ENCODE peak calls at places on chromosome 3, in five cellular contexts. M, R, Y, W and T are unnamed samples.

GRCh38 chr3:186825294-186825821 is 17.2 kb upstream of the ADIPOQ start:
- DNase-seq in M (peak; percentile 62), Y (no peak), W (peak; percentile 78), R (peak; percentile 55), T (peak; percentile 24)

GRCh38 chr3:149615731-149616221 is 42.0 kb downstream of the WWTR1 start:
- DNase-seq in M (no peak), W (peak; percentile 54), R (peak; percentile 79), Y (no peak), T (no peak)

GRCh38 chr3:95172549-95172948 is 1109.7 kb downstream of the NSUN3 start:
- DNase-seq in W (no peak), R (no peak), M (no peak), Y (no peak), T (no peak)

GRCh38 chr3:173938159-173938558 is 540.6 kb downstream of the NLGN1 start:
- DNase-seq in M (peak; percentile 48), Y (no peak), W (peak; percentile 59), R (peak; percentile 56), T (no peak)

GRCh38 chr3:17473761-17474160 is 268.7 kb downstream of the TBC1D5 start:
- DNase-seq in M (no peak), R (peak; percentile 48), Y (no peak), W (peak; percentile 45), T (no peak)

GRCh38 chr3:126159476-126159875 is 20.9 kb downstream of the ALDH1L1 start:
- DNase-seq in Y (no peak), W (no peak), M (no peak), R (no peak), T (no peak)

GRCh38 chr3:156341831-156342416 is 213.0 kb downstream of the SSR3 start:
- DNase-seq in R (no peak), M (no peak), Y (no peak), W (no peak), T (no peak)

GRCh38 chr3:23465569-23465968 is 262.4 kb downstream of the UBE2E2 start:
- DNase-seq in W (no peak), R (no peak), M (no peak), Y (no peak), T (no peak)

GRCh38 chr3:2657408-2657807 is 452.8 kb downstream of the IL5RA start:
- DNase-seq in Y (no peak), R (peak; percentile 7), M (peak; percentile 12), W (no peak), T (no peak)

GRCh38 chr3:79846148-79846933 is 78.5 kb upstream of the ROBO1 start:
- DNase-seq in Y (no peak), W (peak; percentile 7), R (no peak), M (no peak), T (no peak)

GRCh38 chr3:169746924-169747323 is 17.9 kb downstream of the TERC start:
- DNase-seq in R (no peak), W (no peak), Y (no peak), M (no peak), T (no peak)

GRCh38 chr3:73552700-73553099 is 72.0 kb downstream of the PDZRN3 start:
- DNase-seq in R (peak; percentile 23), M (no peak), Y (no peak), W (peak; percentile 45), T (no peak)

GRCh38 chr3:72482589-72483249 is 365.5 kb downstream of the SHQ1 start:
- DNase-seq in R (peak; percentile 78), Y (peak; percentile 23), W (peak; percentile 84), M (peak; percentile 84), T (peak; percentile 34)

GRCh38 chr3:81502251-81502650 is 259.2 kb downstream of the GBE1 start:
- DNase-seq in M (no peak), W (no peak), R (peak; percentile 35), Y (no peak), T (no peak)

GRCh38 chr3:128550113-128550440 is 57.1 kb upstream of the GATA2 start:
- DNase-seq in W (no peak), M (no peak), R (no peak), Y (no peak), T (no peak)

GRCh38 chr3:123323781-123324180 is 122.0 kb downstream of the SEC22A start:
- DNase-seq in M (no peak), W (no peak), Y (no peak), R (no peak), T (no peak)